ENCODE peak calls at places on chromosomes 16 and 17, in seven cellular contexts. Y is upper lobe of right lung, K is cardiac fibroblast, A is progenitor cell of endocrine pancreas, P is brain microvascular endothelial cell, D is endothelial cell, E is GM06990. S is an unnamed sample.

GRCh38 chr17:8856869-8857575 is 10.5 kb downstream of the PIK3R6 start:
- DNase-seq in Y (no peak), K (no peak), A (no peak), P (no peak), D (no peak), E (peak; percentile 70), S (no peak)

GRCh38 chr17:81062014-81062413 is 27.1 kb downstream of the BAIAP2 start:
- DNase-seq in Y (no peak), K (no peak), A (no peak), P (no peak), D (no peak), E (no peak), S (no peak)

GRCh38 chr16:24526701-24527470 is 12.5 kb upstream of the RBBP6 start:
- DNase-seq in Y (no peak), K (no peak), A (no peak), P (no peak), D (no peak), E (no peak), S (no peak)

GRCh38 chr16:4159726-4160125 is 43.5 kb upstream of the ADCY9 start:
- DNase-seq in Y (no peak), K (no peak), A (no peak), P (no peak), D (no peak), E (no peak), S (no peak)

GRCh38 chr16:56481468-56482112 is 30.2 kb downstream of the OGFOD1 start:
- DNase-seq in Y (no peak), K (peak; percentile 30), A (no peak), P (peak; percentile 12), D (no peak), E (no peak), S (no peak)

GRCh38 chr17:45339646-45340605 is 23.1 kb upstream of the MAP3K14 start:
- DNase-seq in Y (peak; percentile 28), K (no peak), A (no peak), P (no peak), D (no peak), E (no peak), S (no peak)

GRCh38 chr17:82752371-82753200 is 721 bp downstream of the TBCD start:
- DNase-seq in Y (peak; percentile 76), K (peak; percentile 25), A (no peak), P (no peak), D (peak; percentile 28), E (no peak), S (no peak)

GRCh38 chr17:6421700-6422604 is 13.0 kb downstream of the AIPL1 start:
- DNase-seq in Y (peak; percentile 86), K (peak; percentile 80), A (peak; percentile 75), P (peak; percentile 63), D (peak; percentile 89), E (no peak), S (peak; percentile 68)

GRCh38 chr16:87305505-87306391 is 11.4 kb downstream of the C16orf95 start:
- DNase-seq in Y (no peak), K (peak; percentile 6), A (no peak), P (no peak), D (no peak), E (no peak), S (no peak)

GRCh38 chr17:8119575-8120519 is 1.5 kb upstream of the ALOXE3 start:
- DNase-seq in Y (peak; percentile 86), K (peak; percentile 97), A (peak; percentile 77), P (peak; percentile 89), D (peak; percentile 93), E (peak; percentile 85), S (peak; percentile 79)

GRCh38 chr16:25633549-25633948 is 58.2 kb upstream of the HS3ST4 start:
- DNase-seq in Y (no peak), K (peak; percentile 0), A (no peak), P (no peak), D (no peak), E (no peak), S (no peak)

GRCh38 chr16:82990155-82990554 is 363.4 kb downstream of the CDH13 start:
- DNase-seq in Y (no peak), K (peak; percentile 69), A (no peak), P (peak; percentile 50), D (no peak), E (no peak), S (no peak)

GRCh38 chr17:27976331-27976730 is 66.1 kb upstream of the NLK start:
- DNase-seq in Y (no peak), K (no peak), A (no peak), P (peak; percentile 26), D (no peak), E (peak; percentile 29), S (no peak)

GRCh38 chr17:77420804-77421634 is 280.2 kb downstream of the SEC14L1 start:
- DNase-seq in Y (no peak), K (peak; percentile 85), A (no peak), P (peak; percentile 84), D (peak; percentile 44), E (no peak), S (no peak)

GRCh38 chr16:2142942-2143868 is 5.2 kb upstream of the RAB26 start:
- DNase-seq in Y (no peak), K (no peak), A (no peak), P (no peak), D (no peak), E (no peak), S (no peak)

GRCh38 chr17:45910667-45911066 is 16.3 kb downstream of the MAPT start:
- DNase-seq in Y (no peak), K (no peak), A (no peak), P (no peak), D (no peak), E (no peak), S (no peak)

GRCh38 chr17:40107266-40107980 is 7.0 kb upstream of the NR1D1 start:
- DNase-seq in Y (no peak), K (peak; percentile 42), A (no peak), P (no peak), D (no peak), E (no peak), S (no peak)

GRCh38 chr16:8996891-8997290 is 33.2 kb upstream of the USP7 start:
- DNase-seq in Y (no peak), K (no peak), A (no peak), P (no peak), D (no peak), E (no peak), S (no peak)

GRCh38 chr17:81902023-81902652 is at the start of gene NPB:
- DNase-seq in Y (peak; percentile 68), K (no peak), A (no peak), P (no peak), D (no peak), E (no peak), S (no peak)

GRCh38 chr17:68141050-68141449 is 105.5 kb downstream of the KPNA2 start:
- DNase-seq in Y (no peak), K (peak; percentile 14), A (no peak), P (no peak), D (no peak), E (no peak), S (no peak)

GRCh38 chr17:45430738-45431530 is 1.7 kb downstream of the ARHGAP27 start:
- DNase-seq in Y (peak; percentile 90), K (no peak), A (peak; percentile 46), P (no peak), D (no peak), E (peak; percentile 71), S (no peak)

GRCh38 chr17:20952183-20952582 is 90.6 kb downstream of the USP22 start:
- DNase-seq in Y (no peak), K (no peak), A (no peak), P (no peak), D (no peak), E (no peak), S (no peak)

GRCh38 chr16:31134091-31134571 is 1.4 kb downstream of the PRSS8 start:
- DNase-seq in Y (no peak), K (no peak), A (no peak), P (no peak), D (no peak), E (no peak), S (no peak)

GRCh38 chr17:3600529-3601205 is 8.5 kb downstream of the TRPV1 start:
- DNase-seq in Y (no peak), K (no peak), A (no peak), P (no peak), D (no peak), E (no peak), S (no peak)

GRCh38 chr17:3603119-3603869 is 5.9 kb downstream of the TRPV1 start:
- DNase-seq in Y (no peak), K (peak; percentile 82), A (no peak), P (peak; percentile 38), D (no peak), E (no peak), S (no peak)

GRCh38 chr17:3603870-3604259 is 5.3 kb downstream of the TRPV1 start:
- DNase-seq in Y (no peak), K (peak; percentile 6), A (no peak), P (no peak), D (no peak), E (no peak), S (no peak)

GRCh38 chr17:3598078-3598477 is 11.1 kb downstream of the TRPV1 start:
- DNase-seq in Y (no peak), K (no peak), A (no peak), P (no peak), D (no peak), E (no peak), S (no peak)

GRCh38 chr17:3602499-3602898 is 6.7 kb downstream of the TRPV1 start:
- DNase-seq in Y (no peak), K (peak; percentile 40), A (no peak), P (no peak), D (no peak), E (peak; percentile 26), S (no peak)
- TF ChIP-seq CTCF in Y (peak; percentile 41), K (no peak), A (peak; percentile 49), P (peak; percentile 57), D (peak; percentile 58), E (peak; percentile 67), S (peak; percentile 23)

GRCh38 chr16:12260647-12261262 is 284.2 kb downstream of the SNX29 start:
- DNase-seq in Y (no peak), K (peak; percentile 9), A (no peak), P (peak; percentile 68), D (peak; percentile 48), E (no peak), S (no peak)
- TF ChIP-seq CTCF in Y (no peak), K (no peak), A (no peak), P (peak; percentile 43), D (no peak), E (no peak), S (no peak)

GRCh38 chr16:88747588-88748301 is 37.3 kb downstream of the PIEZO1 start:
- DNase-seq in Y (no peak), K (peak; percentile 34), A (no peak), P (no peak), D (no peak), E (peak; percentile 48), S (no peak)
- TF ChIP-seq CTCF in Y (peak; percentile 17), K (peak; percentile 20), A (peak; percentile 27), P (peak; percentile 50), D (no peak), E (peak; percentile 68), S (no peak)

GRCh38 chr17:53949473-53950090 is 126.9 kb downstream of the KIF2B start:
- DNase-seq in Y (no peak), K (no peak), A (no peak), P (no peak), D (no peak), E (no peak), S (no peak)

GRCh38 chr17:53950207-53950857 is 127.6 kb downstream of the KIF2B start:
- DNase-seq in Y (no peak), K (no peak), A (no peak), P (no peak), D (peak; percentile 27), E (no peak), S (no peak)

GRCh38 chr17:53950858-53951250 is 128.1 kb downstream of the KIF2B start:
- DNase-seq in Y (no peak), K (no peak), A (no peak), P (no peak), D (no peak), E (no peak), S (no peak)

GRCh38 chr17:53948323-53948722 is 125.6 kb downstream of the KIF2B start:
- DNase-seq in Y (no peak), K (no peak), A (no peak), P (no peak), D (no peak), E (no peak), S (no peak)
- TF ChIP-seq CTCF in Y (no peak), K (no peak), A (no peak), P (no peak), D (no peak), E (no peak), S (no peak)

S was measured in natural killer cell.